ENCODE peak calls at places on chromosomes 16 and 17, in five cellular contexts. E is progenitor cell of endocrine pancreas; V is stimulated activated CD8-positive, alpha-beta memory T cell treated with anti-CD3 and anti-CD28 coated beads, Interleukin-7, amount 100 ng/mL, for 1 hour; Z is stimulated activated CD4-positive, alpha-beta T cell treated with anti-CD3 and anti-CD28 coated beads, TNF-alpha, amount 100 ng/mL, for 24 hours; F is T-helper 22 cell. S is an unnamed sample.

GRCh38 chr16:87063543-87063942 is 253.6 kb downstream of the C16orf95 start:
- DNase-seq in E (no peak), V (no peak), Z (no peak), F (no peak), S (no peak)

GRCh38 chr16:54098247-54098646 is 188.3 kb downstream of the IRX3 start:
- DNase-seq in E (no peak), V (no peak), Z (no peak), F (no peak), S (no peak)

GRCh38 chr17:51653902-51654301 is 393.6 kb downstream of the UTP18 start:
- DNase-seq in E (no peak), V (no peak), Z (no peak), F (no peak), S (no peak)

GRCh38 chr17:15973016-15973415 is 26.5 kb downstream of the ZSWIM7 start:
- DNase-seq in E (no peak), V (no peak), Z (no peak), F (no peak), S (no peak)

GRCh38 chr16:69481901-69482341 is 57.5 kb downstream of the CYB5B start:
- DNase-seq in E (no peak), V (no peak), Z (no peak), F (no peak), S (no peak)

GRCh38 chr17:19021622-19022083 is 17.1 kb upstream of the FAM83G start:
- DNase-seq in E (no peak), V (no peak), Z (no peak), F (no peak), S (no peak)

GRCh38 chr17:3802461-3803307 is 1.7 kb upstream of the ITGAE start:
- DNase-seq in E (no peak), V (no peak), Z (no peak), F (no peak), S (no peak)

GRCh38 chr17:1073241-1073962 is 76.5 kb downstream of the TIMM22 start:
- DNase-seq in E (no peak), V (no peak), Z (no peak), F (no peak), S (no peak)

GRCh38 chr16:88647178-88648070 is 3.4 kb downstream of the CYBA start:
- DNase-seq in E (no peak), V (no peak), Z (no peak), F (no peak), S (no peak)

GRCh38 chr17:48213797-48214196 is 106.2 kb downstream of the SNX11 start:
- DNase-seq in E (no peak), V (no peak), Z (no peak), F (no peak), S (no peak)

GRCh38 chr17:82056729-82057621 is 5.3 kb downstream of the GPS1 start:
- DNase-seq in E (no peak), V (no peak), Z (no peak), F (no peak), S (no peak)

GRCh38 chr17:75872434-75873351 is 5.7 kb downstream of the TRIM47 start:
- DNase-seq in E (no peak), V (peak; percentile 14), Z (no peak), F (peak; percentile 41), S (no peak)

GRCh38 chr16:63613701-63614100 is 1508.2 kb downstream of the CDH11 start:
- DNase-seq in E (no peak), V (no peak), Z (no peak), F (no peak), S (no peak)

GRCh38 chr17:82940226-82941020 is 100.6 kb upstream of the ZNF750 start:
- DNase-seq in E (no peak), V (no peak), Z (no peak), F (no peak), S (no peak)

GRCh38 chr17:59366040-59366757 is 34.7 kb downstream of the YPEL2 start:
- DNase-seq in E (no peak), V (no peak), Z (no peak), F (no peak), S (no peak)

GRCh38 chr16:67180166-67180565 is 3.6 kb downstream of the MATCAP1 start:
- DNase-seq in E (no peak), V (no peak), Z (no peak), F (no peak), S (no peak)

GRCh38 chr17:21199856-21200255 is 14.1 kb downstream of the TMEM11 start:
- DNase-seq in E (no peak), V (no peak), Z (no peak), F (no peak), S (no peak)

GRCh38 chr17:19766421-19767270 is 18.5 kb upstream of the ALDH3A1 start:
- DNase-seq in E (peak; percentile 77), V (peak; percentile 59), Z (peak; percentile 57), F (peak; percentile 41), S (no peak)

GRCh38 chr17:20925091-20925490 is 117.7 kb downstream of the USP22 start:
- DNase-seq in E (no peak), V (no peak), Z (no peak), F (no peak), S (no peak)

GRCh38 chr16:28821874-28822519 is 802 bp upstream of the ATXN2L start:
- DNase-seq in E (no peak), V (no peak), Z (no peak), F (no peak), S (no peak)

GRCh38 chr16:15741207-15741871 is 91.3 kb downstream of the NDE1 start:
- DNase-seq in E (no peak), V (no peak), Z (no peak), F (no peak), S (no peak)

GRCh38 chr17:51200846-51201245 is 34.6 kb downstream of the NME2 start:
- DNase-seq in E (no peak), V (no peak), Z (no peak), F (no peak), S (no peak)

GRCh38 chr17:39194985-39195524 is 2.4 kb downstream of the CACNB1 start:
- DNase-seq in E (no peak), V (no peak), Z (no peak), F (no peak), S (no peak)

GRCh38 chr17:75695830-75696271 is 25.4 kb upstream of the ITGB4 start:
- DNase-seq in E (no peak), V (no peak), Z (no peak), F (no peak), S (no peak)

GRCh38 chr17:17691468-17692263 is 10.4 kb downstream of the RAI1 start:
- DNase-seq in E (no peak), V (no peak), Z (no peak), F (no peak), S (no peak)

GRCh38 chr17:73455050-73455687 is 143.4 kb upstream of the CDC42EP4 start:
- DNase-seq in E (no peak), V (no peak), Z (no peak), F (no peak), S (no peak)

GRCh38 chr16:84730406-84731106 is 30.8 kb downstream of the USP10 start:
- DNase-seq in E (no peak), V (no peak), Z (no peak), F (peak; percentile 8), S (peak; percentile 49)

GRCh38 chr17:19958023-19958422 is 19.6 kb downstream of the AKAP10 start:
- DNase-seq in E (no peak), V (no peak), Z (no peak), F (no peak), S (no peak)

GRCh38 chr17:39662551-39663339 is 2.4 kb upstream of the TCAP start:
- DNase-seq in E (no peak), V (no peak), Z (no peak), F (no peak), S (no peak)

GRCh38 chr17:82289822-82290541 is 16.5 kb upstream of the CSNK1D start:
- DNase-seq in E (no peak), V (no peak), Z (no peak), F (no peak), S (no peak)